ENCODE peak calls at places on chromosomes 12 and 14, in four cellular contexts. V is HepG2, E is GM12878, U is K562. G is an unnamed sample.

GRCh38 chr14:64147126-64147790 is 146.9 kb downstream of the ESR2 start:
- DNase-seq in V (no peak), E (no peak), U (no peak), G (no peak)

GRCh38 chr12:28177461-28177860 is 12.8 kb upstream of the CCDC91 start:
- DNase-seq in V (no peak), E (no peak), U (no peak), G (no peak)

GRCh38 chr12:107388263-107388662 is 294.9 kb upstream of the CRY1 start:
- DNase-seq in V (no peak), E (no peak), U (no peak), G (no peak)

GRCh38 chr14:54366726-54367707 is 29.8 kb upstream of the CDKN3 start:
- DNase-seq in V (peak), E (no peak), U (peak), G (peak)

GRCh38 chr12:12240671-12241345 is 26.0 kb downstream of the LRP6 start:
- DNase-seq in V (peak), E (no peak), U (no peak), G (no peak)

GRCh38 chr14:103551338-103551762 is 11.1 kb downstream of the BAG5 start:
- DNase-seq in V (no peak), E (no peak), U (no peak), G (no peak)

GRCh38 chr14:71139058-71139946 is 232.0 kb downstream of the PCNX1 start:
- DNase-seq in V (peak), E (peak), U (peak), G (peak)

GRCh38 chr14:66403183-66403582 is 83.0 kb upstream of the CCDC196 start:
- DNase-seq in V (peak), E (no peak), U (peak), G (no peak)

GRCh38 chr14:25001096-25001982 is 48.6 kb downstream of the STXBP6 start:
- DNase-seq in V (no peak), E (no peak), U (no peak), G (no peak)

GRCh38 chr12:102833687-102834435 is 83.2 kb downstream of the PAH start:
- DNase-seq in V (no peak), E (no peak), U (peak), G (peak)

GRCh38 chr14:94663965-94664704 is 51.9 kb downstream of the SERPINA3 start:
- DNase-seq in V (no peak), E (no peak), U (no peak), G (no peak)

GRCh38 chr12:76790564-76791552 is 26.9 kb downstream of the ZDHHC17 start:
- DNase-seq in V (peak), E (no peak), U (peak), G (no peak)

GRCh38 chr12:21704847-21705246 is 47.2 kb upstream of the LDHB start:
- DNase-seq in V (no peak), E (no peak), U (no peak), G (no peak)

GRCh38 chr12:24754690-24755638 is 193.9 kb downstream of the BCAT1 start:
- DNase-seq in V (peak), E (no peak), U (no peak), G (no peak)

GRCh38 chr14:41806355-41806975 is 199.8 kb downstream of the LRFN5 start:
- DNase-seq in V (no peak), E (no peak), U (no peak), G (no peak)

GRCh38 chr14:103185051-103186027 is 62.1 kb downstream of the TNFAIP2 start:
- DNase-seq in V (peak), E (no peak), U (peak), G (no peak)

GRCh38 chr12:102973583-102973982 is 16.1 kb downstream of the ASCL1 start:
- DNase-seq in V (no peak), E (no peak), U (no peak), G (no peak)

GRCh38 chr12:122886851-122887816 is 8.8 kb downstream of the VPS37B start:
- DNase-seq in V (no peak), E (peak), U (peak), G (no peak)

GRCh38 chr12:53096089-53096741 is 1.3 kb upstream of the IGFBP6 start:
- DNase-seq in V (no peak), E (no peak), U (no peak), G (peak)

GRCh38 chr12:67364228-67364627 is 95.1 kb downstream of the CAND1 start:
- DNase-seq in V (no peak), E (no peak), U (no peak), G (no peak)

GRCh38 chr12:15782667-15783066 is 6.5 kb downstream of the EPS8 start:
- DNase-seq in V (no peak), E (no peak), U (no peak), G (no peak)

GRCh38 chr12:65259501-65259900 is 19.0 kb upstream of the MSRB3 start:
- DNase-seq in V (no peak), E (no peak), U (no peak), G (no peak)

GRCh38 chr12:10362828-10363664 is 26.8 kb downstream of the KLRK1 start:
- DNase-seq in V (no peak), E (peak), U (peak), G (no peak)

GRCh38 chr14:54763761-54764160 is 138.9 kb downstream of the GCH1 start:
- DNase-seq in V (no peak), E (no peak), U (no peak), G (no peak)

GRCh38 chr14:91058017-91058675 is 2.3 kb downstream of the RPS6KA5 start:
- DNase-seq in V (no peak), E (no peak), U (no peak), G (no peak)

GRCh38 chr14:103294091-103294490 is 39.9 kb upstream of the EIF5 start:
- DNase-seq in V (no peak), E (no peak), U (no peak), G (no peak)

GRCh38 chr14:69715725-69716482 is 51.0 kb upstream of the SRSF5 start:
- DNase-seq in V (no peak), E (no peak), U (no peak), G (no peak)

GRCh38 chr12:22060261-22060660 is 14.2 kb downstream of the CMAS start:
- DNase-seq in V (no peak), E (no peak), U (no peak), G (no peak)

GRCh38 chr12:47744005-47744651 is 14.6 kb downstream of the RAPGEF3 start:
- DNase-seq in V (peak), E (no peak), U (peak), G (peak)

GRCh38 chr14:70822706-70823185 is 13.4 kb upstream of the MAP3K9 start:
- DNase-seq in V (no peak), E (no peak), U (no peak), G (peak)

GRCh38 chr14:103625361-103626095 is 3.5 kb upstream of the KLC1 start:
- DNase-seq in V (no peak), E (no peak), U (no peak), G (no peak)

GRCh38 chr14:68589447-68590232 is 203.2 kb downstream of the ZFP36L1 start:
- DNase-seq in V (no peak), E (no peak), U (no peak), G (no peak)

GRCh38 chr14:49972840-49973239 is 80.0 kb downstream of the ARF6 start:
- DNase-seq in V (peak), E (no peak), U (peak), G (no peak)

GRCh38 chr14:52013984-52014600 is 24.7 kb downstream of the RTRAF start:
- DNase-seq in V (no peak), E (no peak), U (peak), G (peak)

GRCh38 chr12:43551971-43552559 is at the start of gene ADAMTS20:
- DNase-seq in V (no peak), E (no peak), U (no peak), G (peak)
- TF ChIP-seq CBFB in V (no peak), E (no peak), U (no peak), G (no peak)

DNA sequence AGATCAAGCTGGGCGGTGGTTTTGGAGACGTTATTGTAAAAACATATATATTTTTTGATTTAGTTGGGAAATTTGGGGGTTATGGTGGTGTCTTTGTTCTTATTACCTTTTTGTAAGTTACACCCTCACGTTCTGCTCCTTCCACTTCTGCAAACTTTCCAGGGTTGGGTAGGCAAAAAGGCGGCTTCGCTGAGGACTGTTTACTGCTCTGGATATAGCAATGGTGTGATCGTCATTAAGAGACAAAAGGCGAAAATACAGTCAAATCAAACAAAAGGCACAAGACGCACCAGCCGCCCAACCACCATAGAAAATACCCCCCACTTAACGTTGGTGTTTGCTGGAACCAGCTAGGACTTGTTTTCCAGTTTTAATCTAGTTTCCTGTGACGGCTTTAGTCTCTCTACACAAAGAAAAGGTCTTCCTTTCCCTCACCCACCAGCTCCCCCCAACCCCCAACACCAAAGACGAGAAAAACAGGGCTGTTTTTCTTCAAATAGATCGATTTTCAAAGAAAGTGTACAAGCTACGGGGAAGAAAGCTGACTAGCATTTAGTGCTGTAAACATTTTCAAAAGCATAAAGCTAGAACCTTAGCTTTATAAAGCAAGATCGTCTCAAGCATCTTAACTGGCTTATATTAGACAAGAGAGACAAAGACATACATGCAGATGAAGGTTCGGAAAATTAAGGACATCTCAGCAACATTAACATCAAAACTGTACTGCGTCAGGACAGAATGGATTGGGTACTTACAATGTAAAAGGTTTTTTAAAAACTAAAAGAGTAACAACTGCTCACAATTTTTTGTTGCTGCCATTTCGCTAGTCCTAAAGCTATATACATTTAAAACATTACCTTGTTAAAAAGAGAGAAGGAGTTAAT is 2.0 kb upstream of the SETD1B start:
- DNase-seq in V (no peak), E (no peak), U (peak), G (no peak)
- TF ChIP-seq ESRRA in V (no peak), E (no peak), U (no peak), G (no peak)

GRCh38 chr12:30691122-30691879 is 4.4 kb downstream of the IPO8 start:
- DNase-seq in V (peak), E (no peak), U (peak), G (no peak)
- TF ChIP-seq CREB1 in V (no peak), E (no peak), U (no peak), G (no peak)

DNA sequence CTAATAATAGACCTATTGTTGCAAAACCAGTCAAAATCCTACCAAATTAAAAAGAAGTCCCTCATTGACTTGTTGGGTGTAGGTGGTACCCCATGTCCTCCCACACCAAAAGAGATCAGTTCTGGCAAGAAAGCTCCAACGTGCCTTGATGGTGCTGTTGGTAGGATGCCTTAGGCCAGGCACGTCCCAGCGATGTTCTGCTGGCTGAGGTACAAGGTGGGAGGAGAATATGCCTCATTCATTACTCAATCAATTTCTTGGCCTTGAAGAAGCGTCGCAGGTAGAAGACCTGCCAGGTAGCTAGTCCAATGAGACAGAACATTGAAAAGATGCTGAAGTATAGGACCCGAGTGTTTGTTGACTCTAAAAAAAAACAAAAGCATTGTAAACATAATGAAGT is 7.8 kb upstream of the NEK9 start:
- DNase-seq in V (no peak), E (no peak), U (no peak), G (no peak)
- TF ChIP-seq CBFB in V (no peak), E (no peak), U (no peak), G (no peak)

GRCh38 chr12:508145-508544 is 48.4 kb downstream of the B4GALNT3 start:
- DNase-seq in V (no peak), E (no peak), U (no peak), G (no peak)

GRCh38 chr12:510071-510825 is 50.5 kb downstream of the B4GALNT3 start:
- DNase-seq in V (no peak), E (no peak), U (no peak), G (peak)

GRCh38 chr12:507261-507853 is 47.6 kb downstream of the B4GALNT3 start:
- DNase-seq in V (no peak), E (no peak), U (no peak), G (no peak)

GRCh38 chr12:509494-509893 is 49.8 kb downstream of the B4GALNT3 start:
- DNase-seq in V (no peak), E (no peak), U (no peak), G (no peak)

DNA sequence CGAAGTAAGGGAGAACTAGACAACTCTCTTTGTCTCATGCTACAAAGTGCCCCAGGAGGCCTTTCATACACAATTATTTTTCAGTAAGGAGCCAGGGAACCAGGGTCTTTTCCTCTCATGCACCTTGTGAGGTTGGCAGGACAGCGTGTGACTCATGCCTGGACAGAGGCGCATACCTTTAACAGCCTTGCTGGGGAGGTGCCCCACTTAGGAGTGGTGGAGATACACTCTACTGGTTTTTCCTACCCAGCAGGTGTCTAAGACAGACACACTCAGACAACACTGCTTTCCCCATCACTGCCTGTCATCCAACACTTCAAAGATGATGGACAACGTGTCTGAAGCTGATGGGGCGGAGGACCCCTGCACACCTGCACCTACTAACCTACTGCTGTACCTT is 49.1 kb downstream of the B4GALNT3 start:
- DNase-seq in V (no peak), E (no peak), U (no peak), G (no peak)
- TF ChIP-seq ESRRA in V (no peak), E (no peak), U (no peak), G (no peak)

GRCh38 chr14:72172597-72172996 is 240.4 kb downstream of the RGS6 start:
- DNase-seq in V (no peak), E (no peak), U (no peak), G (no peak)

GRCh38 chr14:72177246-72177645 is 245.0 kb downstream of the RGS6 start:
- DNase-seq in V (no peak), E (no peak), U (no peak), G (no peak)

GRCh38 chr14:72172075-72172474 is 239.8 kb downstream of the RGS6 start:
- DNase-seq in V (no peak), E (no peak), U (no peak), G (no peak)

GRCh38 chr14:72169521-72169920 is 237.3 kb downstream of the RGS6 start:
- DNase-seq in V (no peak), E (no peak), U (peak), G (no peak)

DNA sequence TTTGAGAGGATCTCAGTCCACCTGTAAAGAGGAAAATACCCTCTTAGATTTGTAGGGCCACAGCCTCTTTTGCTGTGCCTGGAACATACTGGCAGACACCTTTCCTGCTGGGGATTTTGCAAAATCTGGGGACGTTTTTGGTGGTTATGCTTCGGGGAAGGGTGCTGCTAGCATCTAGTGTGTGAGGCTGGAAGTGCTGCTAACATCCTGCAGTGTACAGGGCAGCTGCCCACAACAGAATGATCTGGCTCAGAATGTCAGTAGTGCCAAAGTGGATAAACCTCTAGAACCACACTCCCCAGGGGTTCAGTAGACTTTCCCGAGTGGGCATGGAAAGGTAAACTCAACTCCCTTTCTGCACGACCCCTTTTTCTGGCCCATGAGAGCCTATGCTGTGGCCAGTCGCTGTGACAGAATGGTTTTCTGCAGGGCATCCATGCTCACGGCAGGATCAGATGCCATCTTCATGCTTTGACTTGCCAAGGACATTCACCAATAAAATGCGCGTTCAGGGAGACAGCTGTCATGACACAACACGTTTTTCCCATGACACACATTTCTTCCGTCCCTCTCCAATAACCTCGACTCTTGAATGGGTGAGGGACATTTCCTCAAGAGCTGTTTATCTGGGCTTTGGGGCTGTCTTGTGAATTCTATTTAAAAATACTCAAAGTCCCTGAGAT is 240.9 kb downstream of the RGS6 start:
- DNase-seq in V (no peak), E (no peak), U (no peak), G (no peak)
- TF ChIP-seq CREB1 in V (no peak), E (no peak), U (no peak), G (no peak)

DNA sequence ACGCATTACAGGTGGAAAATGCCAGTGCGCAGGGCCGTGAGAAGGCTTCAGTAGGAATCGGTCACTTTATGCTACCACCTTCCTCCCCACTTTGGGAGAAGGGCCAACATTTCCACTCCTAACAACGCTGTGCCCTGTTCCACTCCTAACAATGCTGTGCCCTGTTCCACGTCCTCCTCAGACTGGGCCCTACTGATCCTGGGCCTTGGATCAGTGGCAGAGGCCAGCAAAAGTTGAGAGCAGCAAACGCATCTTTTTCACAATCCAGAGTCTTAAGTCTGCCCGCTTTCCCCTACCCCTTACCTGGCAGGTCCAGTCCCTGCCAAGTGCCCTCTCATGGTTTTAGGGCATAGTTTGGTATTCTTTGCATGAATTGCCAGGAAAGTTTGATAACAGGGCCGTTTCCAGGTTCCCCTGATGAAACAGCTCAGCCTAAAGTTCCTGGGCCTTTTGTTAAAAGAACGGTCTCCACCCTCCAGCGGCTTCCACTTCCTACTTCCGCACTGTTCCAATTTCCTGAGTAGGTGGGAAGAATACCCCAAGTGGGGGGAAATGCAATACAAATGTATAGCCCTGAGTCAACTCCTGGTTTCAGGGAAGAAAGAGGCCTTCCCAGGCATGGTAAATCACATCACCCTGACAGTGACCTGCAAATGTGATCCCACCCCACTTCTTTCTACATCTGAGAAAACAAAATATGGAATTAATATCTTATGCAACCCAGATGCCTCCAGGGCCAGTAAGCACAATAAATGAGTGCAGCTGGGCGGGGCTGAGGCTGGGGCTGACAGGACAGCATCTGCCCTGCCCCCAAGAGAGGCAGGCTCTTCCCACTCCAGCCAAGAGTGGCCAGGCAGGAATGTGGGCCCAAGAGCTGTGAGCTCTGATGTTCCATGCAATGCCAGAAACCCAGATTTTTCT is 15.0 kb downstream of the KCTD10 start:
- DNase-seq in V (peak), E (no peak), U (peak), G (peak)
- TF ChIP-seq CBFB in V (no peak), E (no peak), U (no peak), G (no peak)